ENCODE peak calls at places on chromosomes 4 and X, in four cellular contexts. One of them, this sample, is unnamed.

GRCh38 chr4:157992038-157992706 is 180.7 kb downstream of the GASK1B start:
- DNase-seq in IMR-90: peak
- DNase-seq in NCI-H1092: peak
- DNase-seq in heart right ventricle: no peak
- DNase-seq in this sample: peak

GRCh38 chr4:70761276-70761816 is 39.6 kb downstream of the RUFY3 start:
- DNase-seq in IMR-90: no peak
- DNase-seq in NCI-H1092: no peak
- DNase-seq in heart right ventricle: no peak
- DNase-seq in this sample: no peak

GRCh38 chr4:122152699-122153328 is 683 bp downstream of the BLTP1 start:
- DNase-seq in IMR-90: peak
- DNase-seq in NCI-H1092: peak
- DNase-seq in heart right ventricle: peak
- DNase-seq in this sample: no peak

GRCh38 chr4:15963001-15963451 is at the start of gene FGFBP2:
- DNase-seq in IMR-90: peak
- DNase-seq in NCI-H1092: peak
- DNase-seq in heart right ventricle: peak
- DNase-seq in this sample: peak

GRCh38 chr4:39715788-39716187 is 17.9 kb downstream of the UBE2K start:
- DNase-seq in IMR-90: no peak
- DNase-seq in NCI-H1092: no peak
- DNase-seq in heart right ventricle: no peak
- DNase-seq in this sample: no peak

GRCh38 chr4:145048817-145049216 is 49.2 kb downstream of the ANAPC10 start:
- DNase-seq in IMR-90: no peak
- DNase-seq in NCI-H1092: no peak
- DNase-seq in heart right ventricle: no peak
- DNase-seq in this sample: no peak

GRCh38 chrX:72609313-72609712 is 36.7 kb upstream of the HDAC8 start:
- DNase-seq in IMR-90: peak
- DNase-seq in NCI-H1092: no peak
- DNase-seq in heart right ventricle: no peak
- DNase-seq in this sample: no peak

GRCh38 chr4:18512718-18513117 is 491.2 kb upstream of the LCORL start:
- DNase-seq in IMR-90: no peak
- DNase-seq in NCI-H1092: no peak
- DNase-seq in heart right ventricle: no peak
- DNase-seq in this sample: no peak

This sample was measured in GF-D8.